ENCODE peak calls at places on chromosomes 11 and 22, in five cellular contexts. One of them, this sample, is unnamed.

GRCh38 chr11:35393093-35393492 is 26.3 kb downstream of the SLC1A2 start:
- DNase-seq in activated CD4-positive, alpha-beta memory T cell treated with anti-CD3 and anti-CD28 coated beads for 36 hours: no peak
- DNase-seq in caudate nucleus: no peak
- DNase-seq in stimulated activated CD4-positive, alpha-beta T cell treated with anti-CD3 and anti-CD28 coated beads, TNF-alpha, amount 100 ng/mL, for 4 hours: no peak
- DNase-seq in NCI-H1417: peak
- DNase-seq in this sample: no peak

GRCh38 chr11:43515090-43515489 is 156.4 kb downstream of the TTC17 start:
- DNase-seq in activated CD4-positive, alpha-beta memory T cell treated with anti-CD3 and anti-CD28 coated beads for 36 hours: no peak
- DNase-seq in caudate nucleus: no peak
- DNase-seq in stimulated activated CD4-positive, alpha-beta T cell treated with anti-CD3 and anti-CD28 coated beads, TNF-alpha, amount 100 ng/mL, for 4 hours: no peak
- DNase-seq in NCI-H1417: no peak
- DNase-seq in this sample: no peak

GRCh38 chr11:64000740-64001514 is 14.7 kb downstream of the OTUB1 start:
- DNase-seq in activated CD4-positive, alpha-beta memory T cell treated with anti-CD3 and anti-CD28 coated beads for 36 hours: no peak
- DNase-seq in caudate nucleus: no peak
- DNase-seq in stimulated activated CD4-positive, alpha-beta T cell treated with anti-CD3 and anti-CD28 coated beads, TNF-alpha, amount 100 ng/mL, for 4 hours: no peak
- DNase-seq in NCI-H1417: no peak
- DNase-seq in this sample: no peak

GRCh38 chr11:129089279-129089678 is 102.8 kb downstream of the ARHGAP32 start:
- DNase-seq in activated CD4-positive, alpha-beta memory T cell treated with anti-CD3 and anti-CD28 coated beads for 36 hours: no peak
- DNase-seq in caudate nucleus: no peak
- DNase-seq in stimulated activated CD4-positive, alpha-beta T cell treated with anti-CD3 and anti-CD28 coated beads, TNF-alpha, amount 100 ng/mL, for 4 hours: no peak
- DNase-seq in NCI-H1417: no peak
- DNase-seq in this sample: no peak

GRCh38 chr22:27880778-27881394 is 38.2 kb downstream of the PITPNB start:
- DNase-seq in activated CD4-positive, alpha-beta memory T cell treated with anti-CD3 and anti-CD28 coated beads for 36 hours: no peak
- DNase-seq in caudate nucleus: no peak
- DNase-seq in stimulated activated CD4-positive, alpha-beta T cell treated with anti-CD3 and anti-CD28 coated beads, TNF-alpha, amount 100 ng/mL, for 4 hours: no peak
- DNase-seq in NCI-H1417: peak
- DNase-seq in this sample: no peak

GRCh38 chr11:15507592-15507991 is 392.9 kb downstream of the INSC start:
- DNase-seq in activated CD4-positive, alpha-beta memory T cell treated with anti-CD3 and anti-CD28 coated beads for 36 hours: no peak
- DNase-seq in caudate nucleus: no peak
- DNase-seq in stimulated activated CD4-positive, alpha-beta T cell treated with anti-CD3 and anti-CD28 coated beads, TNF-alpha, amount 100 ng/mL, for 4 hours: no peak
- DNase-seq in NCI-H1417: peak
- DNase-seq in this sample: no peak

GRCh38 chr11:30631148-30631547 is 45.0 kb upstream of the MPPED2 start:
- DNase-seq in activated CD4-positive, alpha-beta memory T cell treated with anti-CD3 and anti-CD28 coated beads for 36 hours: no peak
- DNase-seq in caudate nucleus: no peak
- DNase-seq in stimulated activated CD4-positive, alpha-beta T cell treated with anti-CD3 and anti-CD28 coated beads, TNF-alpha, amount 100 ng/mL, for 4 hours: no peak
- DNase-seq in NCI-H1417: peak
- DNase-seq in this sample: no peak

GRCh38 chr11:71135112-71135511 is 117.3 kb downstream of the SHANK2 start:
- DNase-seq in activated CD4-positive, alpha-beta memory T cell treated with anti-CD3 and anti-CD28 coated beads for 36 hours: no peak
- DNase-seq in caudate nucleus: no peak
- DNase-seq in stimulated activated CD4-positive, alpha-beta T cell treated with anti-CD3 and anti-CD28 coated beads, TNF-alpha, amount 100 ng/mL, for 4 hours: no peak
- DNase-seq in NCI-H1417: no peak
- DNase-seq in this sample: no peak

GRCh38 chr11:1401656-1402221 is 12.0 kb downstream of the BRSK2 start:
- DNase-seq in activated CD4-positive, alpha-beta memory T cell treated with anti-CD3 and anti-CD28 coated beads for 36 hours: peak
- DNase-seq in caudate nucleus: no peak
- DNase-seq in stimulated activated CD4-positive, alpha-beta T cell treated with anti-CD3 and anti-CD28 coated beads, TNF-alpha, amount 100 ng/mL, for 4 hours: no peak
- DNase-seq in NCI-H1417: no peak
- DNase-seq in this sample: no peak

GRCh38 chr11:75471134-75471943 is 38.3 kb upstream of the KLHL35 start:
- DNase-seq in activated CD4-positive, alpha-beta memory T cell treated with anti-CD3 and anti-CD28 coated beads for 36 hours: no peak
- DNase-seq in caudate nucleus: no peak
- DNase-seq in stimulated activated CD4-positive, alpha-beta T cell treated with anti-CD3 and anti-CD28 coated beads, TNF-alpha, amount 100 ng/mL, for 4 hours: no peak
- DNase-seq in NCI-H1417: peak
- DNase-seq in this sample: no peak

GRCh38 chr11:120207517-120207916 is 3.3 kb upstream of the OAF start:
- DNase-seq in activated CD4-positive, alpha-beta memory T cell treated with anti-CD3 and anti-CD28 coated beads for 36 hours: no peak
- DNase-seq in caudate nucleus: no peak
- DNase-seq in stimulated activated CD4-positive, alpha-beta T cell treated with anti-CD3 and anti-CD28 coated beads, TNF-alpha, amount 100 ng/mL, for 4 hours: no peak
- DNase-seq in NCI-H1417: no peak
- DNase-seq in this sample: no peak

GRCh38 chr11:369336-370018 is at the start of gene B4GALNT4:
- DNase-seq in activated CD4-positive, alpha-beta memory T cell treated with anti-CD3 and anti-CD28 coated beads for 36 hours: no peak
- DNase-seq in caudate nucleus: no peak
- DNase-seq in stimulated activated CD4-positive, alpha-beta T cell treated with anti-CD3 and anti-CD28 coated beads, TNF-alpha, amount 100 ng/mL, for 4 hours: no peak
- DNase-seq in NCI-H1417: peak
- DNase-seq in this sample: no peak

GRCh38 chr11:14542384-14542783 is 22.2 kb upstream of the PSMA1 start:
- DNase-seq in activated CD4-positive, alpha-beta memory T cell treated with anti-CD3 and anti-CD28 coated beads for 36 hours: no peak
- DNase-seq in caudate nucleus: no peak
- DNase-seq in stimulated activated CD4-positive, alpha-beta T cell treated with anti-CD3 and anti-CD28 coated beads, TNF-alpha, amount 100 ng/mL, for 4 hours: no peak
- DNase-seq in NCI-H1417: no peak
- DNase-seq in this sample: no peak

GRCh38 chr11:76408171-76408965 is 27.2 kb downstream of the GVQW3 start:
- DNase-seq in activated CD4-positive, alpha-beta memory T cell treated with anti-CD3 and anti-CD28 coated beads for 36 hours: no peak
- DNase-seq in caudate nucleus: no peak
- DNase-seq in stimulated activated CD4-positive, alpha-beta T cell treated with anti-CD3 and anti-CD28 coated beads, TNF-alpha, amount 100 ng/mL, for 4 hours: no peak
- DNase-seq in NCI-H1417: no peak
- DNase-seq in this sample: no peak

GRCh38 chr22:31092161-31092560 is 11.0 kb downstream of the SMTN start:
- DNase-seq in activated CD4-positive, alpha-beta memory T cell treated with anti-CD3 and anti-CD28 coated beads for 36 hours: no peak
- DNase-seq in caudate nucleus: no peak
- DNase-seq in stimulated activated CD4-positive, alpha-beta T cell treated with anti-CD3 and anti-CD28 coated beads, TNF-alpha, amount 100 ng/mL, for 4 hours: no peak
- DNase-seq in NCI-H1417: no peak
- DNase-seq in this sample: no peak

GRCh38 chr22:43957871-43958270 is 2.6 kb downstream of the SAMM50 start:
- DNase-seq in activated CD4-positive, alpha-beta memory T cell treated with anti-CD3 and anti-CD28 coated beads for 36 hours: no peak
- DNase-seq in caudate nucleus: no peak
- DNase-seq in stimulated activated CD4-positive, alpha-beta T cell treated with anti-CD3 and anti-CD28 coated beads, TNF-alpha, amount 100 ng/mL, for 4 hours: no peak
- DNase-seq in NCI-H1417: no peak
- DNase-seq in this sample: no peak

GRCh38 chr22:47987885-47988515 is 1225.5 kb downstream of the TBC1D22A start:
- DNase-seq in activated CD4-positive, alpha-beta memory T cell treated with anti-CD3 and anti-CD28 coated beads for 36 hours: no peak
- DNase-seq in caudate nucleus: no peak
- DNase-seq in stimulated activated CD4-positive, alpha-beta T cell treated with anti-CD3 and anti-CD28 coated beads, TNF-alpha, amount 100 ng/mL, for 4 hours: no peak
- DNase-seq in NCI-H1417: no peak
- DNase-seq in this sample: no peak

GRCh38 chr11:134346976-134347350 is 15.2 kb downstream of the GLB1L2 start:
- DNase-seq in activated CD4-positive, alpha-beta memory T cell treated with anti-CD3 and anti-CD28 coated beads for 36 hours: no peak
- DNase-seq in caudate nucleus: no peak
- DNase-seq in stimulated activated CD4-positive, alpha-beta T cell treated with anti-CD3 and anti-CD28 coated beads, TNF-alpha, amount 100 ng/mL, for 4 hours: no peak
- DNase-seq in NCI-H1417: no peak
- DNase-seq in this sample: no peak

GRCh38 chr11:89540826-89541225 is 49.7 kb upstream of the NOX4 start:
- DNase-seq in activated CD4-positive, alpha-beta memory T cell treated with anti-CD3 and anti-CD28 coated beads for 36 hours: no peak
- DNase-seq in caudate nucleus: no peak
- DNase-seq in stimulated activated CD4-positive, alpha-beta T cell treated with anti-CD3 and anti-CD28 coated beads, TNF-alpha, amount 100 ng/mL, for 4 hours: no peak
- DNase-seq in NCI-H1417: no peak
- DNase-seq in this sample: no peak

GRCh38 chr11:65386307-65387081 is at the start of gene FRMD8:
- DNase-seq in activated CD4-positive, alpha-beta memory T cell treated with anti-CD3 and anti-CD28 coated beads for 36 hours: peak
- DNase-seq in caudate nucleus: peak
- DNase-seq in stimulated activated CD4-positive, alpha-beta T cell treated with anti-CD3 and anti-CD28 coated beads, TNF-alpha, amount 100 ng/mL, for 4 hours: peak
- DNase-seq in NCI-H1417: peak
- DNase-seq in this sample: peak

GRCh38 chr11:34654491-34655334 is 33.8 kb downstream of the EHF start:
- DNase-seq in activated CD4-positive, alpha-beta memory T cell treated with anti-CD3 and anti-CD28 coated beads for 36 hours: no peak
- DNase-seq in caudate nucleus: no peak
- DNase-seq in stimulated activated CD4-positive, alpha-beta T cell treated with anti-CD3 and anti-CD28 coated beads, TNF-alpha, amount 100 ng/mL, for 4 hours: no peak
- DNase-seq in NCI-H1417: peak
- DNase-seq in this sample: peak

GRCh38 chr11:8838248-8838647 is 72.7 kb upstream of the AKIP1 start:
- DNase-seq in activated CD4-positive, alpha-beta memory T cell treated with anti-CD3 and anti-CD28 coated beads for 36 hours: no peak
- DNase-seq in caudate nucleus: no peak
- DNase-seq in stimulated activated CD4-positive, alpha-beta T cell treated with anti-CD3 and anti-CD28 coated beads, TNF-alpha, amount 100 ng/mL, for 4 hours: no peak
- DNase-seq in NCI-H1417: no peak
- DNase-seq in this sample: no peak

GRCh38 chr11:131694526-131695424 is 324.4 kb downstream of the NTM start:
- DNase-seq in activated CD4-positive, alpha-beta memory T cell treated with anti-CD3 and anti-CD28 coated beads for 36 hours: peak
- DNase-seq in caudate nucleus: peak
- DNase-seq in stimulated activated CD4-positive, alpha-beta T cell treated with anti-CD3 and anti-CD28 coated beads, TNF-alpha, amount 100 ng/mL, for 4 hours: no peak
- DNase-seq in NCI-H1417: peak
- DNase-seq in this sample: peak

GRCh38 chr11:117901601-117902000 is 25.1 kb upstream of the FXYD6 start:
- DNase-seq in activated CD4-positive, alpha-beta memory T cell treated with anti-CD3 and anti-CD28 coated beads for 36 hours: no peak
- DNase-seq in caudate nucleus: no peak
- DNase-seq in stimulated activated CD4-positive, alpha-beta T cell treated with anti-CD3 and anti-CD28 coated beads, TNF-alpha, amount 100 ng/mL, for 4 hours: no peak
- DNase-seq in NCI-H1417: no peak
- DNase-seq in this sample: no peak

GRCh38 chr11:1040428-1041148 is 4.1 kb upstream of the MUC6 start:
- DNase-seq in activated CD4-positive, alpha-beta memory T cell treated with anti-CD3 and anti-CD28 coated beads for 36 hours: no peak
- DNase-seq in caudate nucleus: no peak
- DNase-seq in stimulated activated CD4-positive, alpha-beta T cell treated with anti-CD3 and anti-CD28 coated beads, TNF-alpha, amount 100 ng/mL, for 4 hours: no peak
- DNase-seq in NCI-H1417: no peak
- DNase-seq in this sample: no peak

GRCh38 chr22:24446291-24446611 is 18.9 kb downstream of the ADORA2A start:
- DNase-seq in activated CD4-positive, alpha-beta memory T cell treated with anti-CD3 and anti-CD28 coated beads for 36 hours: no peak
- DNase-seq in caudate nucleus: no peak
- DNase-seq in stimulated activated CD4-positive, alpha-beta T cell treated with anti-CD3 and anti-CD28 coated beads, TNF-alpha, amount 100 ng/mL, for 4 hours: no peak
- DNase-seq in NCI-H1417: no peak
- DNase-seq in this sample: no peak

GRCh38 chr22:30643055-30643875 is 7.7 kb downstream of the SLC35E4 start:
- DNase-seq in activated CD4-positive, alpha-beta memory T cell treated with anti-CD3 and anti-CD28 coated beads for 36 hours: no peak
- DNase-seq in caudate nucleus: no peak
- DNase-seq in stimulated activated CD4-positive, alpha-beta T cell treated with anti-CD3 and anti-CD28 coated beads, TNF-alpha, amount 100 ng/mL, for 4 hours: no peak
- DNase-seq in NCI-H1417: no peak
- DNase-seq in this sample: no peak